ENCODE peak calls at places on chromosomes 2 and 18, in eight cellular contexts. A, W, D, X, Q, T, Y and F are unnamed samples.

GRCh38 chr2:64779117-64779690 is 125.5 kb upstream of the SERTAD2 start:
- DNase-seq in A (peak), W (no peak), D (no peak), X (no peak), Q (no peak), T (no peak), Y (no peak), F (peak)

GRCh38 chr2:199958014-199958413 is 2.6 kb downstream of the MAIP1 start:
- DNase-seq in A (no peak), W (no peak), D (no peak), X (no peak), Q (no peak), T (no peak), Y (no peak), F (no peak)

GRCh38 chr2:127121776-127122176 is 14.8 kb upstream of the BIN1 start:
- DNase-seq in A (no peak), W (no peak), D (no peak), X (peak), Q (no peak), T (peak), Y (no peak), F (no peak)

GRCh38 chr2:209340522-209340921 is 83.3 kb upstream of the MAP2 start:
- DNase-seq in A (no peak), W (no peak), D (no peak), X (no peak), Q (no peak), T (no peak), Y (no peak), F (no peak)

GRCh38 chr18:22510697-22511096 is 93.0 kb upstream of the CTAGE1 start:
- DNase-seq in A (no peak), W (no peak), D (no peak), X (no peak), Q (no peak), T (no peak), Y (no peak), F (no peak)

GRCh38 chr2:231548752-231549151 is 18.5 kb upstream of the NMUR1 start:
- DNase-seq in A (no peak), W (no peak), D (no peak), X (no peak), Q (no peak), T (no peak), Y (no peak), F (no peak)

GRCh38 chr18:47754311-47755101 is 176.0 kb downstream of the SMAD2 start:
- DNase-seq in A (no peak), W (no peak), D (peak), X (no peak), Q (peak), T (no peak), Y (peak), F (no peak)

GRCh38 chr2:39481611-39482010 is 44.5 kb upstream of the MAP4K3 start:
- DNase-seq in A (no peak), W (no peak), D (no peak), X (no peak), Q (no peak), T (no peak), Y (no peak), F (no peak)

GRCh38 chr2:96264656-96265348 is 995 bp downstream of the TMEM127 start:
- DNase-seq in A (no peak), W (no peak), D (no peak), X (peak), Q (no peak), T (no peak), Y (peak), F (no peak)

GRCh38 chr18:76791642-76792041 is 30.7 kb upstream of the ZNF236 start:
- DNase-seq in A (no peak), W (no peak), D (no peak), X (no peak), Q (no peak), T (no peak), Y (no peak), F (no peak)

GRCh38 chr18:38081516-38081915 is 515.9 kb upstream of the CELF4 start:
- DNase-seq in A (no peak), W (no peak), D (no peak), X (no peak), Q (no peak), T (no peak), Y (no peak), F (no peak)

GRCh38 chr2:12501469-12502147 is 215.1 kb upstream of the TRIB2 start:
- DNase-seq in A (no peak), W (no peak), D (peak), X (peak), Q (no peak), T (no peak), Y (no peak), F (no peak)

GRCh38 chr2:216315817-216316603 is 56.3 kb downstream of the MARCHF4 start:
- DNase-seq in A (no peak), W (no peak), D (no peak), X (no peak), Q (no peak), T (no peak), Y (peak), F (peak)

GRCh38 chr2:15640291-15640711 is 48.6 kb downstream of the DDX1 start:
- DNase-seq in A (peak), W (no peak), D (no peak), X (peak), Q (no peak), T (no peak), Y (no peak), F (no peak)

GRCh38 chr2:11677146-11678055 is 7.4 kb upstream of the NTSR2 start:
- DNase-seq in A (no peak), W (peak), D (no peak), X (no peak), Q (peak), T (no peak), Y (no peak), F (no peak)

GRCh38 chr2:228227466-228227865 is 46.0 kb upstream of the SPHKAP start:
- DNase-seq in A (no peak), W (no peak), D (no peak), X (no peak), Q (no peak), T (no peak), Y (no peak), F (no peak)

GRCh38 chr18:56884511-56884910 is 233.4 kb downstream of the WDR7 start:
- DNase-seq in A (no peak), W (no peak), D (no peak), X (no peak), Q (no peak), T (no peak), Y (no peak), F (no peak)

GRCh38 chr2:236363878-236364277 is 99.7 kb upstream of the ASB18 start:
- DNase-seq in A (no peak), W (no peak), D (no peak), X (no peak), Q (no peak), T (no peak), Y (no peak), F (no peak)

GRCh38 chr2:112887904-112888303 is 23.1 kb upstream of the IL37 start:
- DNase-seq in A (no peak), W (no peak), D (no peak), X (no peak), Q (no peak), T (no peak), Y (no peak), F (no peak)

GRCh38 chr2:96867756-96868554 is 1.9 kb downstream of the SEMA4C start:
- DNase-seq in A (no peak), W (no peak), D (no peak), X (no peak), Q (no peak), T (no peak), Y (no peak), F (no peak)

GRCh38 chr2:31539505-31539904 is 41.2 kb downstream of the SRD5A2 start:
- DNase-seq in A (no peak), W (no peak), D (no peak), X (no peak), Q (no peak), T (no peak), Y (no peak), F (no peak)

GRCh38 chr2:176584333-176584732 is 315.1 kb downstream of the MTX2 start:
- DNase-seq in A (no peak), W (no peak), D (no peak), X (no peak), Q (no peak), T (no peak), Y (no peak), F (peak)

DNA sequence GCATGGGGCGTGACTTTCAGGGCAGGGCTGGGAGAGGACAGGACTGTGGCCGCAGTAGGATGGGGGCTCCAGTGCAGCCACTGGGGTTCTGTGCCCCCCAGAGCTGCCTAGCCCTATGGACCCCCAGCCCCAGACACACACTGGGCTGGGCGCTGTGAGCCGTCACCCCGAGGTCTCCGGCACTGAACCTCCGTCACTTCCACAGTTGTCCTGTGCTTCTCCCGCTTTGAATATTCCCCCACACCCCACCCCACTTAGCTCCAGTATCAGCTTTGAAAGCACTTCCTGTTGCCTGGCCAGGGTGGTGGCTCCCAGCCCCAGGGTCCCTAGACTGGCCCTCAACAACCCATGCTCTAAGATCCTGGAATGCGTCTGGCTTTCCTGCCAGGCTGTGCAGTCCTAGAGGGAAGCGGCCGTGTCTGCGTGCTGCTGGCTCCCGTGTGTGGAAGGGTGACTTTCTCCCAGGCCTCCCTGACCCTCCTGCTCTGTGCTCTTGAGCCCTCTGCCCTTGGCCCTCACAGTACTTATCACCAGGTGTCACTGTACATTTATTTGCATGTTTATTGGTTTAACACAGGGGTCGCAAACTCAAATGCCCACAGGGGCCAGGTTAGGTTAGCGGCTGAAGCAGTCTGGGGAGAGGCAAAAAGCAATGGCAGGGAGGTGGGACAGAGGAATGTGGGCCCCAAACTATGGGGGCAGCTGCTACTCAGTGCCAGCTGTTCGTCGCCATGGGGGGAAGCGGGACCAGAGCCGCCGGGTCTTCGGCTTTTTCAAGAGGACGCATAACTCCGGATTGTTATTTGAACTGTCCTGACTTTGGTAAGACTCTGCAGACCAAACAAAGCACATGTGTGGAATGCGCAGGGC is 9.9 kb downstream of the OBSL1 start:
- DNase-seq in A (no peak), W (peak), D (no peak), X (peak), Q (no peak), T (peak), Y (peak), F (no peak)
- H3K4me3 ChIP-seq in A (no peak), W (no peak), D (no peak), X (no peak), Q (no peak), T (no peak), Y (no peak), F (no peak)

GRCh38 chr2:230205721-230206120 is 14.1 kb downstream of the SP110 start:
- DNase-seq in A (no peak), W (no peak), D (no peak), X (no peak), Q (no peak), T (no peak), Y (no peak), F (no peak)

GRCh38 chr2:230205034-230205433 is 14.8 kb downstream of the SP110 start:
- DNase-seq in A (no peak), W (no peak), D (no peak), X (no peak), Q (no peak), T (no peak), Y (no peak), F (no peak)

GRCh38 chr2:230208576-230208975 is 11.2 kb downstream of the SP110 start:
- DNase-seq in A (no peak), W (no peak), D (no peak), X (no peak), Q (no peak), T (no peak), Y (no peak), F (no peak)

GRCh38 chr2:230209422-230210051 is 10.2 kb downstream of the SP110 start:
- DNase-seq in A (no peak), W (no peak), D (no peak), X (no peak), Q (no peak), T (no peak), Y (no peak), F (no peak)
- H3K4me3 ChIP-seq in A (no peak), W (no peak), D (no peak), X (no peak), Q (no peak), T (no peak), Y (no peak), F (no peak)

GRCh38 chr18:44681039-44681595 is 429 bp downstream of the SETBP1 start:
- DNase-seq in A (no peak), W (no peak), D (no peak), X (no peak), Q (no peak), T (no peak), Y (peak), F (no peak)

GRCh38 chr18:44683566-44683965 is 2.9 kb downstream of the SETBP1 start:
- DNase-seq in A (no peak), W (no peak), D (no peak), X (no peak), Q (no peak), T (no peak), Y (no peak), F (no peak)

GRCh38 chr18:44681611-44682010 is 923 bp downstream of the SETBP1 start:
- DNase-seq in A (no peak), W (no peak), D (no peak), X (no peak), Q (no peak), T (no peak), Y (no peak), F (no peak)

GRCh38 chr18:44682181-44682870 is 1.6 kb downstream of the SETBP1 start:
- DNase-seq in A (no peak), W (no peak), D (peak), X (peak), Q (no peak), T (peak), Y (no peak), F (no peak)

GRCh38 chr18:44682871-44683221 is 2.2 kb downstream of the SETBP1 start:
- DNase-seq in A (no peak), W (no peak), D (peak), X (no peak), Q (peak), T (no peak), Y (no peak), F (no peak)
- H3K4me3 ChIP-seq in A (no peak), W (peak), D (peak), X (peak), Q (peak), T (peak), Y (peak), F (peak)

GRCh38 chr2:240436626-240437180 is 1.2 kb downstream of the GPC1 start:
- DNase-seq in A (no peak), W (no peak), D (no peak), X (no peak), Q (no peak), T (no peak), Y (no peak), F (no peak)

GRCh38 chr2:240437861-240438809 is 2.7 kb downstream of the GPC1 start:
- DNase-seq in A (no peak), W (no peak), D (peak), X (peak), Q (peak), T (peak), Y (peak), F (no peak)

GRCh38 chr2:240435955-240436625 is 627 bp downstream of the GPC1 start:
- DNase-seq in A (no peak), W (no peak), D (no peak), X (no peak), Q (no peak), T (peak), Y (peak), F (no peak)

GRCh38 chr2:240438810-240439697 is 3.6 kb downstream of the GPC1 start:
- DNase-seq in A (no peak), W (no peak), D (no peak), X (no peak), Q (no peak), T (peak), Y (no peak), F (no peak)

GRCh38 chr2:240437181-240437860 is 1.9 kb downstream of the GPC1 start:
- DNase-seq in A (no peak), W (no peak), D (no peak), X (no peak), Q (no peak), T (peak), Y (no peak), F (no peak)
- H3K4me3 ChIP-seq in A (peak), W (peak), D (no peak), X (peak), Q (peak), T (peak), Y (peak), F (peak)

GRCh38 chr2:10448208-10448645 is at the start of gene ODC1:
- DNase-seq in A (peak), W (peak), D (peak), X (peak), Q (peak), T (peak), Y (peak), F (peak)

GRCh38 chr2:10451819-10452218 is 3.7 kb upstream of the ODC1 start:
- DNase-seq in A (no peak), W (no peak), D (no peak), X (no peak), Q (no peak), T (no peak), Y (no peak), F (no peak)

GRCh38 chr2:10449481-10449831 is 1.3 kb upstream of the ODC1 start:
- DNase-seq in A (no peak), W (no peak), D (no peak), X (no peak), Q (no peak), T (no peak), Y (no peak), F (no peak)

GRCh38 chr2:10448646-10449480 is 736 bp upstream of the ODC1 start:
- DNase-seq in A (peak), W (peak), D (peak), X (peak), Q (peak), T (peak), Y (no peak), F (peak)

DNA sequence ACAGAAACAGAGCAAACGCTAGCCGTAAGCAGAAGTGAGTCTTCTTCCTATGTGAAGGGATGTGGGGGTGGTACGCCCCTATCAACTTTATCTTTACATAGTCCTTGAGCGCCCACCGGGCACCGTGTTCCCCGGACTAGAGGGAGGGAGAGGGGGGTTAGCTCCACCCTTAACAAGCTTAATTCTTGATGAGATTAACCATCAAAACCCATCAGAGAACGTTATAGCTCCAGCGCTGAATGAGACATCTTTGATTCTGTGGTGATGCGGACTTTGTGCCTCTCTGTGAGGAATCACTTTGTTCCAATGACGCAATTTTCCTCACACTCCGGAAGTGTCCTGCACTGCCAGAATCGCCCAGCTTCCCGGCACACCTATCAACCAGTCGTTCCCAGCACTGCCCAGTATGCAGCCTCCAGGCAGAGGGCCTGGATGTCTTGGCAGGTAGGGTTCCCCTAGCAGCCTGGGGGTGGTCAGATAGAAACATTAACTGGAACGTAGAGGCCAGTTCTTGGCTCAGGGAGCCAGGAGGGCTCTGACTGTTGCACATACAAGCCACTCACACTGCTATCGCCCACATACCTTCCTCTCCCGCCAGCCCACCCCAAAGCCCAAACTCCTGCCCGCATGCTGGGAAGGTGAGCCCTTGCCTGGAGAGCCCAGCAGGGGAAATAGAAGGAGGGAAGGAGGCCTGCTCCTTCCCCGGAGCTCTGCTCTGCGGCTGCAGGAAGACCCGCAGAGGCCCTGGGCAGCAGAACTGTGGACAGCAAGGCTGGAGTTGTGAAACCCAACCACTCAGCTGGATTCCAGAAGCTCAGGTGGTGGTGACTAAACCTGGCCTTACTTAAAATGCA is 1.9 kb upstream of the ODC1 start:
- DNase-seq in A (no peak), W (no peak), D (peak), X (no peak), Q (peak), T (no peak), Y (peak), F (no peak)
- H3K4me3 ChIP-seq in A (no peak), W (peak), D (peak), X (peak), Q (peak), T (no peak), Y (no peak), F (no peak)

GRCh38 chr2:100126897-100127401 is 15.4 kb downstream of the AFF3 start:
- DNase-seq in A (no peak), W (no peak), D (no peak), X (no peak), Q (no peak), T (no peak), Y (no peak), F (no peak)
- H3K4me3 ChIP-seq in A (no peak), W (no peak), D (no peak), X (no peak), Q (no peak), T (no peak), Y (no peak), F (no peak)

DNA sequence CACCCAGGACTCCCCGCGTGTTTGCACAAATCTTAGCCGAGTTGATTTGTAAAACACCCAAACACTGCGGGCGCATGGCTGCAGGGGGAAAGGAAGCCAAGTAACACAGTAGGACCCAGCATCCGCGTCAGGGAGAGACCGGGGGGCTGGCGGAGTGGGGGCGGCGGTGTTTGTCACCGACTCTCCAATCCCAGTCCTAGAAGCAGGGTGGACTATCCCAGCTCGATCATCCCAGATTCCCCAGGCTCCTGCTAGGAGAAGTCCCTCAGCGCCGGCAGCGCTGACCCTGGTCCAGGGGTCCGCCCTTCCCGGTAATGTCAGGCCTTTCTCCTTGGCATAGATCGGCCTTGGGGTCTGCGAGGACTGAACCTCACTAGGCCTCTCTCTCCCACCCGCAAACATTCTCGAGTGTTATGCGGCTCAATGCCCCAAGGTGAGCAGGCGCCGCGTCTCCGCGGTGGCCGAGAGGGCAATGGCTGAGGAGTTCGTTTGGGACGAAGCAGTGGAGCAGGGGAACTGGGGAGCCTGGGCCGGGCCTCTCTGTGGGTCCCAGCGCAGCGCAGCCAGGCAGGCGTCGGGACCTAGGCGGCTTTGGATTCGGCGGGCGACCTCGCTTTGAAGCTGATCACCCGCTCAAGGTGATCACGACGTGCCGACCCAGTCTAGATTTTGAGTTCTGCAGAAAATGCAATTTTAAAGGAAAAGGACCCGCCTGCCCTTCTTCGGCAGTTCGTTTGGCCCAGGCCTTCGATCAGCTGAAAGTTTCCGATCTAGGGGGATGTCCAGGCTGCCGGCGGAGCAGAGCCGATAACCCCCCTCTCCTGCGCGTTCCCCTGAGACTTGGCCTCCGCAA is 1.5 kb upstream of the GDF7 start:
- DNase-seq in A (no peak), W (peak), D (no peak), X (no peak), Q (no peak), T (no peak), Y (peak), F (no peak)
- H3K4me3 ChIP-seq in A (no peak), W (peak), D (peak), X (peak), Q (peak), T (peak), Y (peak), F (peak)